ENCODE peak calls at places on chromosomes 11 and 22, in six cellular contexts. A is nephron progenitor cell, O is mammary epithelial cell, N is cardiac muscle cell, W is body of pancreas, P is OCI-LY7. J is an unnamed sample.
A peak's percentile ranks its signal among the peaks of the same experiment; 100 is the strongest.

GRCh38 chr11:26827567-26828037 is 105.7 kb upstream of the SLC5A12 start:
- DNase-seq in N (peak; percentile 79), O (peak; percentile 7), P (no peak), W (peak; percentile 18), A (no peak), J (no peak)

GRCh38 chr11:65833297-65834030 is at the start of gene SNX32:
- DNase-seq in W (peak; percentile 95), A (peak; percentile 97), O (peak; percentile 84), N (peak; percentile 96), P (no peak), J (peak; percentile 93)

GRCh38 chr11:113375402-113375801 is 12.2 kb upstream of the ANKK1 start:
- DNase-seq in O (no peak), A (no peak), W (no peak), N (no peak), P (no peak), J (no peak)

GRCh38 chr11:59616396-59616982 is 915 bp upstream of the OSBP start:
- DNase-seq in W (no peak), A (no peak), P (no peak), O (no peak), N (no peak), J (no peak)

GRCh38 chr11:2527621-2528291 is 82.9 kb downstream of the KCNQ1 start:
- DNase-seq in P (no peak), N (no peak), A (peak; percentile 2), W (no peak), O (no peak), J (no peak)

GRCh38 chr22:41810022-41810421 is 9.5 kb downstream of the CCDC134 start:
- DNase-seq in W (no peak), P (no peak), A (no peak), O (no peak), N (no peak), J (no peak)

GRCh38 chr22:42910221-42910942 is 53.3 kb upstream of the ARFGAP3 start:
- DNase-seq in N (no peak), A (no peak), P (no peak), W (no peak), O (no peak), J (no peak)

GRCh38 chr22:36397081-36397766 is 9.5 kb upstream of the MYH9 start:
- DNase-seq in W (no peak), N (peak; percentile 81), O (no peak), P (no peak), A (no peak), J (no peak)

GRCh38 chr11:122163420-122163819 is 47.4 kb upstream of the BLID start:
- DNase-seq in N (peak; percentile 58), A (no peak), O (no peak), P (no peak), W (no peak), J (no peak)

GRCh38 chr11:113387605-113388211 is at the start of gene ANKK1:
- DNase-seq in P (no peak), O (no peak), N (no peak), A (peak; percentile 70), W (peak; percentile 14), J (peak; percentile 37)

GRCh38 chr22:20298110-20298802 is 21.6 kb downstream of the DGCR6L start:
- DNase-seq in N (no peak), W (no peak), O (peak; percentile 6), A (no peak), P (no peak), J (no peak)

GRCh38 chr11:122040476-122040875 is 75.5 kb downstream of the BLID start:
- DNase-seq in W (no peak), O (peak; percentile 19), A (no peak), P (no peak), N (peak; percentile 22), J (no peak)

GRCh38 chr11:112902411-112903011 is 58.7 kb upstream of the NCAM1 start:
- DNase-seq in P (no peak), W (no peak), O (no peak), N (no peak), A (no peak), J (no peak)

GRCh38 chr11:115652501-115652900 is 148.3 kb upstream of the CADM1 start:
- DNase-seq in O (no peak), N (no peak), A (no peak), P (no peak), W (no peak), J (no peak)

DNA sequence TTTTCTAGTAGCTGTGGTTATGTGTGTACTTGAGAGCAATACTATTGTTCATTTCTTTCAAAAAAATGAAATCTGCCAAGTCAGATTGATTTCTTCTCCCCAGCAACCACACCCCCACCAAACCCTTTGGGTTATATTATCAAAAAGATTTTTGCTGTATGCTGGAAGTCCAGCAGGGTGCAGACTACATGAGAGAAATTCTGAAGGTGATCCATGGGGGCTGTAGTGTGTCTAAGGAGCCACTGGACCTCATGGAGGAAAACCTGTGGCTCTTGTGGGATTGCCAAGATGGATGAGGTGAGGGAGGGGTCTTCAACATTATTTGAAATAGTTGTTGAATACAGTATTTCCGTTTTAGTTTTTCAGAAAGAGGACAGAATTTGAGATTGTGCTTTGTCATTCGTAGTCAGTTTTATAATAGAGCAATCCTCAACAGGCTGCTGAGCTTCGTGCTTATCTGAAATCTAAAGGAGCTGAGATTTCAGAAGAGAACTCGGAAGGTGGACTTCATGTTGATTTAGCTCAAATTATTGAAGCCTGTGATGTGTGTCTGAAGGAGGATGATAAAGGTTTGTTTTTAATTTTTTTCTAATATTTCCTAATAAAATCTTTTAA is 3.1 kb downstream of the EIF3M start:
- DNase-seq in P (peak; percentile 31), N (peak; percentile 33), A (no peak), O (peak; percentile 19), W (no peak), J (no peak)
- TF ChIP-seq CTCF in P (peak; percentile 70), N (peak; percentile 45), A (no peak), O (peak; percentile 44), W (no peak), J (peak; percentile 16)

GRCh38 chr11:61609970-61610347 is 29.1 kb upstream of the SYT7 start:
- DNase-seq in P (peak; percentile 13), A (no peak), W (peak; percentile 54), N (no peak), O (peak; percentile 38), J (no peak)
- TF ChIP-seq CTCF in P (no peak), A (no peak), W (peak; percentile 35), N (peak; percentile 19), O (peak; percentile 49), J (no peak)

DNA sequence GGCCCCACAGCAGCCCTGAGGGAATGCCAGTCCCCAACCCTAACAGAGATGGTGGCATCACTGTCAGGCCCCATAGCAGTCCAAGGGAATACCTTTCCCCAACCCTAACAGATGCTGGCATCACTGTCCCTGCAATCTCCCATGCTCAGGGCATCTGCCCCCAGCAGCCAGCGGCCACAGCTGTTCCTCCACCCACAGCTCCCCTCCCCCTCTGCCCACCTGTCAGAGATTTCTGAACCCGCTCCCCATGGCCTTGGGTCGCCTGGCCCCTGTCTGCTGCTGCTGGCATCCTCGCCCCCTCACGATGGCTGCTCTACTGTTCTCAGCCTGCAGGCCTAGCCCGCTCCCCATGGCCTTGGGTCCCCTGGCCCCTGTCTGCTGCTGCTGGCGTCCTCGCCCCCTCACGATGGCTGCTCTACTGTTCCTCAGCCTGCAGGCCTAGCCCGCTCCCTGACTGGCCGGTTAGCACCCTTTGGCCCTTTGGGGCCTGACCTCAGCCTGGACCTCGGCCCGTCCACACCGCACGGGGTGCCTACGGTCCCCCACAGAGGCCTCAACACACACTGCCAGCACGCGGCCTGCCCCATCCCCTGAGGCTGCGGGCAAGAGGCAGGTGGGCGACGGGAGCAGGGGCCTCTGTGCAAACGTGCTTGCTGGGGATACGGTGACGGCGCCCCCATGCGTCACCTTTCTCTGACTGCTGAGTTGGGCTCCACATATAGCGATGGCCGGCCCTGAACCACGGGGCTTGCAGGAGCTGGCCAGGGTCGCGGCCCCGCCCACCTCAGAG is 20.7 kb downstream of the CHID1 start:
- DNase-seq in A (no peak), P (no peak), W (no peak), N (no peak), O (no peak), J (no peak)
- TF ChIP-seq CTCF in A (no peak), P (no peak), W (no peak), N (no peak), O (no peak), J (peak; percentile 16)

DNA sequence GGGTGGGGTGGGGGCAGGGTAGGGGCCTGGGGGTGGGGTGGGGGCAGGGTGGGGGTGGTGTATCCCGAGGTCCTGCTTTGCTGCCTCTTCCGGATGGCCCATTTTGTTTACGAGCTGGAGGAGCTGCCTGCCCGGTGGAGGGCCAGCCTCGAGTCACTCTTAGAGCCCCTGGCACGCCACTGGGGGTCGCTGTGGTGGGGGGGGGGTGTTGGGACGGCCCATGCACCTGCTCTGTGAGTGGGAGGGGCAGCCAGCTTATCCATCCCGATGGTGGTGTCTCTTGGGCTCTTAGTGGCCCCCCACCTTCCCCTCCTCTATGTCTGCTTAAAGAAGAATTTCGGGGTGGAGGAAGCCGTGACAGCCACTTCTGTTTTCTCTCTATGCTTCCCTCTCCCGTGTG is 24.6 kb downstream of the MRGPRD start:
- DNase-seq in O (no peak), P (peak; percentile 40), N (no peak), W (no peak), A (peak; percentile 57), J (peak; percentile 63)
- TF ChIP-seq CTCF in O (peak; percentile 17), P (peak; percentile 67), N (peak; percentile 34), W (no peak), A (no peak), J (no peak)

GRCh38 chr11:76838422-76839068 is 22.2 kb upstream of the ACER3 start:
- DNase-seq in A (peak; percentile 38), P (no peak), N (peak; percentile 45), W (no peak), O (no peak), J (peak; percentile 56)
- TF ChIP-seq CTCF in A (no peak), P (no peak), N (peak; percentile 50), W (no peak), O (peak; percentile 31), J (no peak)

GRCh38 chr11:133064961-133065360 is 467.3 kb downstream of the OPCML start:
- DNase-seq in O (no peak), A (no peak), N (no peak), W (no peak), P (no peak), J (peak; percentile 13)

GRCh38 chr11:133058501-133058900 is 473.8 kb downstream of the OPCML start:
- DNase-seq in W (no peak), O (no peak), N (no peak), A (no peak), P (no peak), J (no peak)

GRCh38 chr11:133070053-133070713 is 462.1 kb downstream of the OPCML start:
- DNase-seq in N (no peak), O (no peak), W (no peak), P (no peak), A (no peak), J (no peak)

GRCh38 chr11:133065847-133066485 is 466.3 kb downstream of the OPCML start:
- DNase-seq in A (no peak), P (no peak), O (no peak), N (no peak), W (no peak), J (no peak)

DNA sequence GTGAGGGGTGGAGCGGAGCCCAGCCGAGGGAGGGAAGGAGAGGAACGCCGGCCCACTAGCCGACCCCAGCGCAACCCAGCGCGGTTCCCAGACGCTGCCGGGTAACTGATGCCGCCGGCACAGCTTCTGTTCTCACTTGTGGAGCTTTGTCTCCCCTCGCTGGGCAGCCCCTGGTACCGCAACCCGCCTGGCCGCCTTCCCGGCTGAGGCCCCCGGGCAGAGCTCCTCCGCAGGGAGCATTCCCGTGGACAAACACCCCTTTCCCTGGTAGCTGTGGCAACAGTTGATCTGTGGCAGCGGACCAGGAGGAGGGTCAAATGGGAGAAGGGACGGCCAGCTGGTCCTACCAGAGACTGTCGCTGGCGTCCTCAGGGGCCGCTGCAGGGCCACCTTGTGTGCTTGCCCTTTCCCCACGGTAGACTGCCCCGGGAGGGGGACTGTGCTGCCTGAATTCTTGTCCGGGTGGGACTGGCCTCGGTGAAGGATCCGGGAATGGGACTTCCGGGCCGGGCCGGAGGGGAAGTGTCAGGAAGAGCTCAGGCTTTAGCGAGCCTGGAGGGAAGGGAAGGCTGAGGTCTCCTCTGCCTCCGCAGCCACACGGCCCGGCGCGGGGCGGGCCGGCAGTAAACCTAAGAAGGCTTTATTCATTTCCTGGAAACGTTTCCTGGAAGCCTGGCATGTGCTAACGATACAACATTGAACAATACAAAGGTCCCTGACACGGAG is 468.0 kb downstream of the OPCML start:
- DNase-seq in N (peak; percentile 82), O (peak; percentile 30), W (peak; percentile 70), P (no peak), A (peak; percentile 89), J (peak; percentile 92)
- TF ChIP-seq CTCF in N (peak; percentile 71), O (peak; percentile 82), W (peak; percentile 69), P (peak; percentile 13), A (peak; percentile 91), J (peak; percentile 57)